ENCODE peak calls at places on chromosome 18, in four cellular contexts. One of them, this sample, is unnamed.

GRCh38 chr18:70491734-70492348 is 203.0 kb downstream of the SOCS6 start:
- DNase-seq in naive thymus-derived CD8-positive, alpha-beta T cell: no peak
- DNase-seq in NAMALWA: peak; percentile 76
- DNase-seq in effector memory CD4-positive, alpha-beta T cell: no peak
- DNase-seq in this sample: no peak

GRCh38 chr18:63285332-63285731 is 34.2 kb downstream of the BCL2 start:
- DNase-seq in effector memory CD4-positive, alpha-beta T cell: no peak
- DNase-seq in NAMALWA: peak; percentile 62
- DNase-seq in naive thymus-derived CD8-positive, alpha-beta T cell: no peak
- DNase-seq in this sample: no peak

GRCh38 chr18:40413160-40413559 is 1541.9 kb upstream of the PIK3C3 start:
- DNase-seq in effector memory CD4-positive, alpha-beta T cell: no peak
- DNase-seq in NAMALWA: peak; percentile 3
- DNase-seq in naive thymus-derived CD8-positive, alpha-beta T cell: no peak
- DNase-seq in this sample: no peak

GRCh38 chr18:55500316-55501086 is 87.5 kb downstream of the TCF4 start:
- DNase-seq in effector memory CD4-positive, alpha-beta T cell: no peak
- DNase-seq in naive thymus-derived CD8-positive, alpha-beta T cell: no peak
- DNase-seq in NAMALWA: no peak
- DNase-seq in this sample: no peak

GRCh38 chr18:5424903-5425302 is 118.9 kb downstream of the EPB41L3 start:
- DNase-seq in naive thymus-derived CD8-positive, alpha-beta T cell: peak; percentile 1
- DNase-seq in NAMALWA: peak; percentile 61
- DNase-seq in effector memory CD4-positive, alpha-beta T cell: no peak
- DNase-seq in this sample: no peak

GRCh38 chr18:54843302-54843701 is 15.0 kb downstream of the RAB27B start:
- DNase-seq in NAMALWA: no peak
- DNase-seq in effector memory CD4-positive, alpha-beta T cell: no peak
- DNase-seq in naive thymus-derived CD8-positive, alpha-beta T cell: no peak
- DNase-seq in this sample: no peak

GRCh38 chr18:47968721-47969120 is 38.3 kb upstream of the SMAD2 start:
- DNase-seq in effector memory CD4-positive, alpha-beta T cell: no peak
- DNase-seq in NAMALWA: no peak
- DNase-seq in naive thymus-derived CD8-positive, alpha-beta T cell: no peak
- DNase-seq in this sample: no peak

GRCh38 chr18:50022985-50023384 is 172.0 kb downstream of the MYO5B start:
- DNase-seq in naive thymus-derived CD8-positive, alpha-beta T cell: no peak
- DNase-seq in effector memory CD4-positive, alpha-beta T cell: no peak
- DNase-seq in NAMALWA: no peak
- DNase-seq in this sample: no peak

GRCh38 chr18:28485918-28486317 is 309.0 kb upstream of the CDH2 start:
- DNase-seq in NAMALWA: no peak
- DNase-seq in naive thymus-derived CD8-positive, alpha-beta T cell: no peak
- DNase-seq in effector memory CD4-positive, alpha-beta T cell: no peak
- DNase-seq in this sample: no peak

GRCh38 chr18:58180738-58181353 is 136.8 kb downstream of the NEDD4L start:
- DNase-seq in naive thymus-derived CD8-positive, alpha-beta T cell: peak; percentile 64
- DNase-seq in NAMALWA: peak; percentile 88
- DNase-seq in effector memory CD4-positive, alpha-beta T cell: peak; percentile 7
- DNase-seq in this sample: peak; percentile 7

GRCh38 chr18:8260319-8260718 is 348.9 kb upstream of the RAB12 start:
- DNase-seq in NAMALWA: no peak
- DNase-seq in effector memory CD4-positive, alpha-beta T cell: no peak
- DNase-seq in naive thymus-derived CD8-positive, alpha-beta T cell: no peak
- DNase-seq in this sample: no peak

GRCh38 chr18:36711813-36712444 is 116.9 kb downstream of the TPGS2 start:
- DNase-seq in effector memory CD4-positive, alpha-beta T cell: no peak
- DNase-seq in naive thymus-derived CD8-positive, alpha-beta T cell: no peak
- DNase-seq in NAMALWA: no peak
- DNase-seq in this sample: no peak

GRCh38 chr18:48308755-48309154 is 100.4 kb downstream of the ZBTB7C start:
- DNase-seq in effector memory CD4-positive, alpha-beta T cell: no peak
- DNase-seq in naive thymus-derived CD8-positive, alpha-beta T cell: no peak
- DNase-seq in NAMALWA: no peak
- DNase-seq in this sample: no peak

GRCh38 chr18:45456076-45457066 is 158.9 kb upstream of the SLC14A2 start:
- DNase-seq in NAMALWA: peak; percentile 26
- DNase-seq in effector memory CD4-positive, alpha-beta T cell: no peak
- DNase-seq in naive thymus-derived CD8-positive, alpha-beta T cell: no peak
- DNase-seq in this sample: no peak

GRCh38 chr18:59823611-59824195 is 76.1 kb upstream of the PMAIP1 start:
- DNase-seq in naive thymus-derived CD8-positive, alpha-beta T cell: no peak
- DNase-seq in effector memory CD4-positive, alpha-beta T cell: no peak
- DNase-seq in NAMALWA: peak; percentile 80
- DNase-seq in this sample: no peak

GRCh38 chr18:9707381-9708056 is 582 bp upstream of the RAB31 start:
- DNase-seq in NAMALWA: no peak
- DNase-seq in naive thymus-derived CD8-positive, alpha-beta T cell: no peak
- DNase-seq in effector memory CD4-positive, alpha-beta T cell: no peak
- DNase-seq in this sample: no peak

GRCh38 chr18:33577688-33578370 is at the start of gene ASXL3:
- DNase-seq in naive thymus-derived CD8-positive, alpha-beta T cell: no peak
- DNase-seq in NAMALWA: no peak
- DNase-seq in effector memory CD4-positive, alpha-beta T cell: no peak
- DNase-seq in this sample: no peak

This sample was measured in T-helper 22 cell.